ENCODE peak calls at places on chromosomes 13 and 19, in four cellular contexts. O, C, Q and F are unnamed samples.

GRCh38 chr19:42376177-42376555 is 13.9 kb downstream of the CNFN start:
- DNase-seq in O (no peak), Q (no peak), C (no peak), F (no peak)

GRCh38 chr13:111666377-111666776 is 345.9 kb downstream of the TEX29 start:
- DNase-seq in Q (no peak), C (no peak), O (no peak), F (no peak)

GRCh38 chr13:41034862-41035261 is 15.7 kb upstream of the ELF1 start:
- DNase-seq in O (no peak), Q (no peak), C (no peak), F (no peak)

GRCh38 chr19:6059396-6059947 is 50.8 kb downstream of the RFX2 start:
- DNase-seq in C (no peak), Q (no peak), O (no peak), F (no peak)

GRCh38 chr19:4368128-4368820 is 24.9 kb downstream of the MPND start:
- DNase-seq in C (no peak), Q (no peak), O (peak; percentile 29), F (no peak)

GRCh38 chr13:113458218-113459065 is 5.2 kb upstream of the ADPRHL1 start:
- DNase-seq in Q (no peak), O (no peak), C (no peak), F (peak; percentile 49)

GRCh38 chr13:46668302-46668720 is 115.3 kb downstream of the LRCH1 start:
- DNase-seq in Q (no peak), O (no peak), C (no peak), F (no peak)

GRCh38 chr13:74256969-74257368 is 122.8 kb upstream of the KLF12 start:
- DNase-seq in Q (no peak), O (no peak), C (no peak), F (no peak)

GRCh38 chr13:20525144-20525600 is 485 bp downstream of the CRYL1 start:
- DNase-seq in O (peak; percentile 29), Q (no peak), C (no peak), F (no peak)

GRCh38 chr19:56348289-56348877 is 33.7 kb upstream of the ZSCAN5A start:
- DNase-seq in O (no peak), C (no peak), Q (peak; percentile 22), F (no peak)

GRCh38 chr19:44615529-44616247 is 2.3 kb downstream of the IGSF23 start:
- DNase-seq in O (no peak), Q (no peak), C (no peak), F (no peak)

GRCh38 chr13:110665491-110666254 is 40.2 kb downstream of the CARS2 start:
- DNase-seq in C (no peak), O (peak; percentile 38), Q (no peak), F (no peak)

GRCh38 chr13:53382008-53382407 is 353.4 kb downstream of the OLFM4 start:
- DNase-seq in C (no peak), O (no peak), Q (no peak), F (no peak)

GRCh38 chr19:7916137-7916907 is 1.7 kb downstream of the TGFBR3L start:
- DNase-seq in C (no peak), Q (no peak), O (no peak), F (no peak)

GRCh38 chr19:11652056-11652455 is 54.8 kb downstream of the ZNF627 start:
- DNase-seq in O (no peak), C (no peak), Q (no peak), F (no peak)

GRCh38 chr19:32415246-32415645 is 9.7 kb downstream of the DPY19L3 start:
- DNase-seq in O (no peak), C (no peak), Q (no peak), F (no peak)

GRCh38 chr13:35851238-35851814 is 279.9 kb downstream of the DCLK1 start:
- DNase-seq in C (no peak), Q (no peak), O (no peak), F (no peak)

GRCh38 chr19:17391371-17392151 is 2.4 kb downstream of the CCDC194 start:
- DNase-seq in O (peak; percentile 17), Q (no peak), C (no peak), F (no peak)

GRCh38 chr19:39335168-39335567 is 675 bp downstream of the GMFG start:
- DNase-seq in O (peak; percentile 20), C (no peak), Q (no peak), F (no peak)

GRCh38 chr13:79037197-79037596 is 368.9 kb downstream of the RBM26 start:
- DNase-seq in Q (no peak), O (no peak), C (no peak), F (no peak)

GRCh38 chr19:41321600-41322270 is 11.8 kb downstream of the CCDC97 start:
- DNase-seq in Q (no peak), C (no peak), O (no peak), F (peak; percentile 90)

GRCh38 chr19:36009220-36009619 is 607 bp upstream of the SYNE4 start:
- DNase-seq in C (no peak), O (peak; percentile 34), Q (no peak), F (no peak)

GRCh38 chr13:32284927-32285632 is 30.1 kb downstream of the ZAR1L start:
- DNase-seq in C (no peak), O (no peak), Q (peak; percentile 7), F (no peak)

GRCh38 chr19:7098701-7099596 is 29.4 kb downstream of the ZNF557 start:
- DNase-seq in C (peak; percentile 31), O (peak; percentile 82), Q (peak; percentile 79), F (peak; percentile 86)

GRCh38 chr19:11781295-11782057 is 14.7 kb downstream of the ZNF441 start:
- DNase-seq in C (no peak), O (no peak), Q (no peak), F (no peak)

GRCh38 chr19:29482855-29483640 is 42.7 kb upstream of the VSTM2B start:
- DNase-seq in O (no peak), C (no peak), Q (no peak), F (no peak)

GRCh38 chr13:99126821-99127220 is 73.8 kb upstream of the UBAC2 start:
- DNase-seq in O (no peak), Q (no peak), C (no peak), F (no peak)

DNA sequence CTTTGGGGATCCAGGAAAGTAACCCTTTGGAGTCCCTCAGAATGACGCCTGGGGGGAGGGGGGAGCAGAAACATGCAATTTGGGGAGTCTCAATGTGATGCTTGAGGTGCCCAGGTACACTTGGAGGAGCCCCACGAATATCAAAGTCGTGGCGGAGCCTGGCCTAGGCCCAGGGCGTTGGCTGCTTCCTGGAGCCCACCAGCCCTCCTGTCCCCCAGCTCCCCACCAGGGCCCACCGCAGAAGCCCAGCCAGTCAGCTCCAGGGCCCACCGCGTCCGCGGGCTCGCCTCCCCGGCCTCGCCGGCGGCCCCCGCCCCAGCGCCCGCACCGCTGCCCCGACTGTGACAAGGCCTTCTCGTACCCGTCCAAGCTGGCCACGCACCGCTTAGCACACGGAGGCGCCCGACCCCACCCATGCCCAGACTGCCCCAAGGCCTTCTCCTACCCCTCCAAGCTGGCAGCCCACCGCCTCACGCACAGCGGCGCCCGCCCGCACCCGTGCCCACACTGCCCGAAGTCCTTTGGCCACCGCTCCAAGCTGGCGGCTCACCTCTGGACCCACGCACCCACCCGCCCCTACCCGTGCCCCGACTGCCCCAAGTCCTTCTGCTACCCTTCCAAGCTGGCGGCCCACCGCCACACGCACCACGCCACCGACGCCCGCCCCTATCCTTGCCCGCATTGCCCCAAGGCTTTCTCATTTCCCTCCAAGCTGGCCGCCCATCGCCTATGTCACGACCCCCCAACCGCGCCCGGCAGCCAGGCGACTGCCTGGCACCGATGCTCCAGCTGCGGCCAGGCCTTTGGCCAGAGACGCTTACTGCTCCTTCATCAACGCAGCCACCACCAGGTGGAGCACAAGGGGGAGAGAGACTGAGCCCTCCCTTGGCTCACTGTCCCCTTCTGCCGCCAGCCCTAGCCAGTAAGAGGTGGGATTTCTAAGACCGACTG is 2.1 kb downstream of the ZNF575 start:
- DNase-seq in C (no peak), Q (no peak), O (peak; percentile 56), F (no peak)
- TF ChIP-seq POLR2A in C (no peak), Q (no peak), O (no peak), F (no peak)

DNA sequence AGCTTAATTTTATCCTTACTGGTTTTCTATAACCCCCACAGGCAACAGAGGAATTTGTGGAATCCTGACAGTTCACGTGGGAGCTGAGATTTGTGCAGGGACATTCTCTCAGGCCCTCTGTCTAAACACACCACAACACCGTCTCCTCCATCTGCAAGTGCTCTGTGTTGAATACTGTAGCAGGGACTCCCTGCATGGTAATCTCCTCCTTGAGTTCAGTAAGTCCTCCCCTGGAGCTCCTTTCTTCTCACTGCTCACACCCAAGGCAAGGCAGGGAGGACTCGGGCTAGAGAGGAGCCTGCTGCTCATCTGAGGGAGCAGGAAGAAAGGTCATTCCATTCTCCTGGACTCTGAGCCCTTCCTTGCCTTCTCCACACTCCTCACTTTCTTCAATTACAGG is 348.2 kb downstream of the KCTD12 start:
- DNase-seq in Q (no peak), C (no peak), O (no peak), F (no peak)
- TF ChIP-seq POLR2A in Q (no peak), C (no peak), O (no peak), F (no peak)

GRCh38 chr19:9308091-9308490 is 1.5 kb downstream of the ZNF699 start:
- DNase-seq in Q (no peak), O (no peak), C (no peak), F (no peak)

GRCh38 chr19:9309974-9310446 is 372 bp upstream of the ZNF699 start:
- DNase-seq in C (peak; percentile 69), Q (peak; percentile 91), O (peak; percentile 93), F (peak; percentile 78)

GRCh38 chr19:9306443-9306842 is 3.2 kb downstream of the ZNF699 start:
- DNase-seq in Q (no peak), O (no peak), C (no peak), F (peak; percentile 27)

GRCh38 chr19:9313756-9314155 is 4.1 kb upstream of the ZNF699 start:
- DNase-seq in O (no peak), Q (no peak), C (no peak), F (no peak)

GRCh38 chr19:9309139-9309973 is at the start of gene ZNF699:
- DNase-seq in C (peak; percentile 88), Q (peak; percentile 96), O (peak; percentile 99), F (peak; percentile 90)
- TF ChIP-seq POLR2A in C (peak; percentile 85), Q (no peak), O (peak; percentile 73), F (peak; percentile 62)

GRCh38 chr19:34176581-34176980 is 4.3 kb downstream of the LSM14A start:
- DNase-seq in O (no peak), C (no peak), Q (no peak), F (no peak)

GRCh38 chr19:34171539-34171876 is 796 bp upstream of the LSM14A start:
- DNase-seq in O (no peak), Q (no peak), C (no peak), F (peak; percentile 77)

GRCh38 chr19:34172661-34173144 is 399 bp downstream of the LSM14A start:
- DNase-seq in O (peak; percentile 30), Q (no peak), C (no peak), F (peak; percentile 34)

GRCh38 chr19:34171877-34172660 is at the start of gene LSM14A:
- DNase-seq in O (peak; percentile 92), Q (peak; percentile 64), C (peak; percentile 63), F (peak; percentile 93)

DNA sequence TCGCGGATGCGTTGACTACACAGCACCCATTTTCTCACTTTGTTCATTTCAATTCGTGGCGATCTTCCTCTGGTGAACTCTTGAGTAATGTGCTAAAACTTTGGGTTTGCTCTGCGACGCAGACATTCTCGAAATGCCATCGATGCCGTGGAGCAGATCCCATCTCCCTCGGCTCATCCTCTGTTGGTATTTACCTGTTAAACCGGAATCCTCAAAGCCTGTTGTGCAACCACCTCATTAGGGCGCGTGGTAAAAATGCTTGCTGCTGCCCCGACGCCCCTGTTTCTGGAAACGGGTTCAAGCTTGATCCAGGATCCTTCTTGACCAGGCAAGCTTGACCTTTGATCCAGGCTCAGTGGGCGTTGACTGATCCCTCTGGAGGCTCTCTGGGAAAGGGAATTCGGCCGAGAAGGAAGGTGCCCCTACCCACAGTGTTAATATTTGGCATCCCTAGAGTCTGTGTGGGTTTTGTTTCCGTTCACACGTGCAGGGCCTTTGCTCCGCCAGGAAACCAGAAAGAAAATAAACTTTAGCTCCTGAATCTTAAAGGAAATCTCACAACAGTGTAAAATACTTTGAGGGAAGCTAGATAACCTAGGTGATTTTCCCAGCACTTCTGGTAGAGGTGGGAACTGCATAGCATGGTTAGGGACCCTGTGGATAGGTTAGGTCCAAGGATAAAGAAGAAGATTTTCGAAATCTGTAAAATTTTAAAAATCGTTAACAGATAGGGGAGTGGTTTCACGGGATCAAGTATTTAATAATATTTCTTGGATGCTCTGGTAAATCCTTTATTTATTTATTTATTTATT is 1.0 kb downstream of the LSM14A start:
- DNase-seq in Q (no peak), O (peak; percentile 23), C (no peak), F (peak; percentile 44)
- TF ChIP-seq POLR2A in Q (no peak), O (no peak), C (no peak), F (no peak)